ENCODE peak calls at places on chromosome 7, in nine cellular contexts. One of them, this sample, is unnamed.

GRCh38 chr7:68078311-68078710 is 1081.7 kb downstream of the TYW1 start:
- DNase-seq in heart left ventricle: no peak
- DNase-seq in HCT116: no peak
- DNase-seq in K562: no peak
- DNase-seq in right lobe of liver: no peak
- DNase-seq in IMR-90: no peak
- DNase-seq in suprapubic skin: no peak
- DNase-seq in transverse colon: no peak
- DNase-seq in ovary: no peak
- DNase-seq in this sample: no peak

GRCh38 chr7:150356265-150356897 is 12.2 kb upstream of the REPIN1 start:
- DNase-seq in heart left ventricle: no peak
- DNase-seq in HCT116: peak
- DNase-seq in K562: peak
- DNase-seq in right lobe of liver: no peak
- DNase-seq in IMR-90: peak
- DNase-seq in suprapubic skin: no peak
- DNase-seq in transverse colon: no peak
- DNase-seq in ovary: no peak
- DNase-seq in this sample: no peak

GRCh38 chr7:4833176-4833575 is 28.7 kb downstream of the PAPOLB start:
- DNase-seq in heart left ventricle: no peak
- DNase-seq in HCT116: no peak
- DNase-seq in K562: no peak
- DNase-seq in right lobe of liver: no peak
- DNase-seq in IMR-90: no peak
- DNase-seq in suprapubic skin: no peak
- DNase-seq in transverse colon: no peak
- DNase-seq in ovary: no peak
- DNase-seq in this sample: no peak

GRCh38 chr7:102992509-102992819 is 79.7 kb downstream of the LRRC17 start:
- DNase-seq in heart left ventricle: no peak
- DNase-seq in HCT116: no peak
- DNase-seq in K562: no peak
- DNase-seq in right lobe of liver: no peak
- DNase-seq in IMR-90: no peak
- DNase-seq in suprapubic skin: no peak
- DNase-seq in transverse colon: no peak
- DNase-seq in ovary: no peak
- DNase-seq in this sample: no peak

GRCh38 chr7:155852426-155853301 is 40.4 kb upstream of the SHH start:
- DNase-seq in heart left ventricle: peak
- DNase-seq in HCT116: no peak
- DNase-seq in K562: no peak
- DNase-seq in right lobe of liver: no peak
- DNase-seq in IMR-90: no peak
- DNase-seq in suprapubic skin: peak
- DNase-seq in transverse colon: no peak
- DNase-seq in ovary: no peak
- DNase-seq in this sample: no peak

GRCh38 chr7:142795339-142795863 is 24.6 kb downstream of the PRSS2 start:
- DNase-seq in heart left ventricle: no peak
- DNase-seq in HCT116: no peak
- DNase-seq in K562: no peak
- DNase-seq in right lobe of liver: peak
- DNase-seq in IMR-90: no peak
- DNase-seq in suprapubic skin: peak
- DNase-seq in transverse colon: peak
- DNase-seq in ovary: no peak
- DNase-seq in this sample: no peak

GRCh38 chr7:3780525-3780924 is 479.5 kb downstream of the SDK1 start:
- DNase-seq in heart left ventricle: no peak
- DNase-seq in HCT116: no peak
- DNase-seq in K562: no peak
- DNase-seq in right lobe of liver: no peak
- DNase-seq in IMR-90: no peak
- DNase-seq in suprapubic skin: no peak
- DNase-seq in transverse colon: no peak
- DNase-seq in ovary: no peak
- DNase-seq in this sample: no peak

GRCh38 chr7:31114593-31115343 is 62.7 kb downstream of the ADCYAP1R1 start:
- DNase-seq in heart left ventricle: no peak
- DNase-seq in HCT116: no peak
- DNase-seq in K562: no peak
- DNase-seq in right lobe of liver: no peak
- DNase-seq in IMR-90: peak
- DNase-seq in suprapubic skin: no peak
- DNase-seq in transverse colon: no peak
- DNase-seq in ovary: no peak
- DNase-seq in this sample: no peak

GRCh38 chr7:158228131-158228530 is 359.5 kb downstream of the PTPRN2 start:
- DNase-seq in heart left ventricle: no peak
- DNase-seq in HCT116: no peak
- DNase-seq in K562: no peak
- DNase-seq in right lobe of liver: no peak
- DNase-seq in IMR-90: no peak
- DNase-seq in suprapubic skin: no peak
- DNase-seq in transverse colon: no peak
- DNase-seq in ovary: no peak
- DNase-seq in this sample: no peak

GRCh38 chr7:93055543-93056107 is 62.2 kb downstream of the SAMD9 start:
- DNase-seq in heart left ventricle: no peak
- DNase-seq in HCT116: no peak
- DNase-seq in K562: no peak
- DNase-seq in right lobe of liver: no peak
- DNase-seq in IMR-90: peak
- DNase-seq in suprapubic skin: no peak
- DNase-seq in transverse colon: no peak
- DNase-seq in ovary: no peak
- DNase-seq in this sample: no peak

GRCh38 chr7:115217373-115217772 is 295.5 kb downstream of the MDFIC start:
- DNase-seq in heart left ventricle: no peak
- DNase-seq in HCT116: no peak
- DNase-seq in K562: no peak
- DNase-seq in right lobe of liver: no peak
- DNase-seq in IMR-90: no peak
- DNase-seq in suprapubic skin: no peak
- DNase-seq in transverse colon: no peak
- DNase-seq in ovary: no peak
- DNase-seq in this sample: no peak

GRCh38 chr7:139798221-139798620 is 20.4 kb upstream of the HIPK2 start:
- DNase-seq in heart left ventricle: no peak
- DNase-seq in HCT116: no peak
- DNase-seq in K562: no peak
- DNase-seq in right lobe of liver: no peak
- DNase-seq in IMR-90: no peak
- DNase-seq in suprapubic skin: no peak
- DNase-seq in transverse colon: peak
- DNase-seq in ovary: no peak
- DNase-seq in this sample: no peak

GRCh38 chr7:69429817-69430501 is 168.3 kb upstream of the AUTS2 start:
- DNase-seq in heart left ventricle: peak
- DNase-seq in HCT116: no peak
- DNase-seq in K562: no peak
- DNase-seq in right lobe of liver: no peak
- DNase-seq in IMR-90: no peak
- DNase-seq in suprapubic skin: no peak
- DNase-seq in transverse colon: peak
- DNase-seq in ovary: peak
- DNase-seq in this sample: no peak

GRCh38 chr7:27175626-27176342 is 1.7 kb upstream of the HOXA10 start:
- DNase-seq in heart left ventricle: peak
- DNase-seq in HCT116: no peak
- DNase-seq in K562: no peak
- DNase-seq in right lobe of liver: peak
- DNase-seq in IMR-90: no peak
- DNase-seq in suprapubic skin: peak
- DNase-seq in transverse colon: peak
- DNase-seq in ovary: no peak
- DNase-seq in this sample: peak
- H3K4me3 ChIP-seq in heart left ventricle: no peak
- H3K4me3 ChIP-seq in HCT116: no peak
- H3K4me3 ChIP-seq in K562: no peak
- H3K4me3 ChIP-seq in right lobe of liver: no peak
- H3K4me3 ChIP-seq in IMR-90: no peak
- H3K4me3 ChIP-seq in suprapubic skin: peak
- H3K4me3 ChIP-seq in transverse colon: peak
- H3K4me3 ChIP-seq in ovary: peak
- H3K4me3 ChIP-seq in this sample: peak

DNA sequence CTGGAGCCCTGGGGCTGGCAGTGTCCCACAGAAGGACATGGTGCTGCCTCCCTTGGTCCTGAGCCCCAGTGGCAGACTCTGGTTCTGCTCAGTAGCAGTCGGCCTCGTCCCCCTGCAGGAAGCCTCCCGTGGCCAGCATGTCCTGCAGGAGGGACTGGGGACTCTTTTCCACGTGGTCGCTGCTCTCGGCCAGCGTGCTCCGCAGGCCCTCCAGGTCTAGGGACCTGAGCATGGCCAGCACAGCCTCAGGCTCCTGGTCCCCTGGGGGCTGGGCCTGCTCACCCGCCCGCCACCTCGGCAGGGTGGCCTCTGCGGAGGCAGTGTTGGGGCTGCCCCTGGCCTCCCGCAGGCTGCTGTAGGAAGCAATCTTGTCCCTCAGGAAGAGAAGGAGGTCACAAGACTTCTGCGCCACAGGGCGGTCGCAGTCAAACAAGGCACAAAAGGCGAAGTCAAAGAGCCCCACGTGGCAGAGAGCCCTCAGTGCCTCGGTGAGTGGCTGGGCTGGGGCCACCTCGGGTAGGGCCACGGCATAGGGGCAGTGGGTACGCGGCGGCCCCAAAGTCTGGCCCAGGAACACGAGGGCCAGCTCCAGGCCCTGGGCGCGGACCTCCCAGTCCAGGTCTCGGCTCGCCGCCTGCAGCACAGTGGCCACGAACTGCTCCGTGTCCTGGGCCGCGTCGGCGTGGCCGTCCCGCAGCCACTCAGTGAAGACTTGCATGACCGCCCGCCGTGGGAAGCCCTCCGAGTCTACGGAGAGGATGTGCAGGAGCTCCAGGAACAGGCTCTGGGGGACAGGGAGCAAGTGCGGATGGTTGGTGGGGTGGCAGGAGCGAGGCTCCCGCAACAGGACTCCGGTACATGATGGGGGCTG is 17.1 kb downstream of the BRAT1 start:
- DNase-seq in heart left ventricle: peak
- DNase-seq in HCT116: no peak
- DNase-seq in K562: no peak
- DNase-seq in right lobe of liver: no peak
- DNase-seq in IMR-90: no peak
- DNase-seq in suprapubic skin: peak
- DNase-seq in transverse colon: peak
- DNase-seq in ovary: no peak
- DNase-seq in this sample: no peak
- TF ChIP-seq POLR2A in heart left ventricle: no peak
- TF ChIP-seq POLR2A in HCT116: no peak
- TF ChIP-seq POLR2A in K562: no peak
- TF ChIP-seq POLR2A in right lobe of liver: no peak
- TF ChIP-seq POLR2A in IMR-90: no peak
- TF ChIP-seq POLR2A in suprapubic skin: no peak
- TF ChIP-seq POLR2A in transverse colon: no peak
- TF ChIP-seq POLR2A in ovary: no peak
- TF ChIP-seq POLR2A in this sample: no peak

GRCh38 chr7:151851782-151852181 is 25.1 kb downstream of the PRKAG2 start:
- DNase-seq in heart left ventricle: no peak
- DNase-seq in HCT116: no peak
- DNase-seq in K562: no peak
- DNase-seq in right lobe of liver: peak
- DNase-seq in IMR-90: no peak
- DNase-seq in suprapubic skin: peak
- DNase-seq in transverse colon: no peak
- DNase-seq in ovary: no peak
- DNase-seq in this sample: peak
- H3K4me3 ChIP-seq in heart left ventricle: no peak
- H3K4me3 ChIP-seq in HCT116: no peak
- H3K4me3 ChIP-seq in K562: no peak
- H3K4me3 ChIP-seq in right lobe of liver: peak
- H3K4me3 ChIP-seq in IMR-90: no peak
- H3K4me3 ChIP-seq in suprapubic skin: peak
- H3K4me3 ChIP-seq in transverse colon: no peak
- H3K4me3 ChIP-seq in ovary: no peak
- H3K4me3 ChIP-seq in this sample: peak

GRCh38 chr7:894927-895450 is 18.6 kb downstream of the GET4 start:
- DNase-seq in heart left ventricle: peak
- DNase-seq in HCT116: no peak
- DNase-seq in K562: no peak
- DNase-seq in right lobe of liver: no peak
- DNase-seq in IMR-90: no peak
- DNase-seq in suprapubic skin: no peak
- DNase-seq in transverse colon: no peak
- DNase-seq in ovary: no peak
- DNase-seq in this sample: no peak
- TF ChIP-seq POLR2A in heart left ventricle: no peak
- TF ChIP-seq POLR2A in HCT116: no peak
- TF ChIP-seq POLR2A in K562: no peak
- TF ChIP-seq POLR2A in right lobe of liver: no peak
- TF ChIP-seq POLR2A in IMR-90: no peak
- TF ChIP-seq POLR2A in suprapubic skin: no peak
- TF ChIP-seq POLR2A in transverse colon: no peak
- TF ChIP-seq POLR2A in ovary: no peak
- TF ChIP-seq POLR2A in this sample: no peak

GRCh38 chr7:28409716-28410627 is 2.3 kb upstream of the CREB5 start:
- DNase-seq in heart left ventricle: peak
- DNase-seq in HCT116: no peak
- DNase-seq in K562: no peak
- DNase-seq in right lobe of liver: no peak
- DNase-seq in IMR-90: peak
- DNase-seq in suprapubic skin: peak
- DNase-seq in transverse colon: peak
- DNase-seq in ovary: peak
- DNase-seq in this sample: peak
- H3K4me3 ChIP-seq in heart left ventricle: peak
- H3K4me3 ChIP-seq in HCT116: no peak
- H3K4me3 ChIP-seq in K562: no peak
- H3K4me3 ChIP-seq in right lobe of liver: peak
- H3K4me3 ChIP-seq in IMR-90: peak
- H3K4me3 ChIP-seq in suprapubic skin: peak
- H3K4me3 ChIP-seq in transverse colon: peak
- H3K4me3 ChIP-seq in ovary: peak
- H3K4me3 ChIP-seq in this sample: peak

DNA sequence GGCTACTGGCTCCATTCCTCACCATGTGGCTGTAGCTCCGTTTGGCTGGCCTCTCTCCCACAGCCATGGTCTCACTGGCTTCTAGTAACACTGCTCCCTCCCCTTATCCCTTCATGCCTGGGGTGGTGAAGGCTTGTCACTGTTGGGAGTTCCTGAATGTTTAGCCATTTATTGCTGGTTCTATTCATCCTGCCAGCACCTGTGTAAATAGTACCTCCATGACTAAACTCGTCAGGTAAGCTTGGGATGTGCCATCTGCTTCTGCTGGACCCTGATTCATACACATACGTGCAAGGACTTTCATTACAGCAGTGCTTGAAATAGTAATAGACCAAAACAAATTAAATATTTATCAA is 61.6 kb downstream of the CCDC71L start:
- DNase-seq in heart left ventricle: no peak
- DNase-seq in HCT116: no peak
- DNase-seq in K562: no peak
- DNase-seq in right lobe of liver: no peak
- DNase-seq in IMR-90: no peak
- DNase-seq in suprapubic skin: no peak
- DNase-seq in transverse colon: peak
- DNase-seq in ovary: no peak
- DNase-seq in this sample: no peak
- TF ChIP-seq POLR2A in heart left ventricle: no peak
- TF ChIP-seq POLR2A in HCT116: no peak
- TF ChIP-seq POLR2A in K562: no peak
- TF ChIP-seq POLR2A in right lobe of liver: no peak
- TF ChIP-seq POLR2A in IMR-90: no peak
- TF ChIP-seq POLR2A in suprapubic skin: no peak
- TF ChIP-seq POLR2A in transverse colon: no peak
- TF ChIP-seq POLR2A in ovary: no peak
- TF ChIP-seq POLR2A in this sample: no peak

GRCh38 chr7:23387583-23387982 is 82.7 kb downstream of the IGF2BP3 start:
- DNase-seq in heart left ventricle: no peak
- DNase-seq in HCT116: no peak
- DNase-seq in K562: no peak
- DNase-seq in right lobe of liver: no peak
- DNase-seq in IMR-90: no peak
- DNase-seq in suprapubic skin: no peak
- DNase-seq in transverse colon: no peak
- DNase-seq in ovary: no peak
- DNase-seq in this sample: no peak
- H3K4me3 ChIP-seq in heart left ventricle: no peak
- H3K4me3 ChIP-seq in HCT116: no peak
- H3K4me3 ChIP-seq in K562: no peak
- H3K4me3 ChIP-seq in right lobe of liver: no peak
- H3K4me3 ChIP-seq in IMR-90: no peak
- H3K4me3 ChIP-seq in suprapubic skin: no peak
- H3K4me3 ChIP-seq in transverse colon: no peak
- H3K4me3 ChIP-seq in ovary: no peak
- H3K4me3 ChIP-seq in this sample: no peak

This sample was measured in breast epithelium.